ENCODE peak calls at places on chromosomes 4 and X, in six cellular contexts. P is NCI-H1092 treated with DMSO at 0.1 percent for 48 hours; L is CD4-positive, CD25-positive, alpha-beta regulatory T cell; Q is NCI-H69; A is NCI-H2081; Z is H9. H is an unnamed sample.

GRCh38 chr4:8308144-8308543 is 38.6 kb downstream of the HTRA3 start:
- DNase-seq in P (no peak), L (no peak), Q (no peak), A (no peak), Z (no peak), H (no peak)

GRCh38 chr4:118683513-118683912 is 1.7 kb upstream of the METTL14 start:
- DNase-seq in P (peak), L (no peak), Q (peak), A (no peak), Z (peak), H (no peak)

GRCh38 chrX:20224814-20225487 is 41.8 kb downstream of the RPS6KA3 start:
- DNase-seq in P (no peak), L (no peak), Q (no peak), A (no peak), Z (no peak), H (no peak)

GRCh38 chr4:98745372-98745771 is 87.0 kb upstream of the TSPAN5 start:
- DNase-seq in P (no peak), L (no peak), Q (peak), A (no peak), Z (no peak), H (no peak)

GRCh38 chr4:94451669-94452475 is at the start of gene PDLIM5:
- DNase-seq in P (peak), L (peak), Q (peak), A (peak), Z (peak), H (peak)

GRCh38 chr4:74671074-74671698 is 123.1 kb downstream of the BTC start:
- DNase-seq in P (peak), L (no peak), Q (peak), A (peak), Z (peak), H (peak)

GRCh38 chr4:71026086-71026485 is 32.6 kb downstream of the DCK start:
- DNase-seq in P (no peak), L (no peak), Q (no peak), A (no peak), Z (no peak), H (peak)

GRCh38 chr4:98648602-98649001 is 9.8 kb downstream of the TSPAN5 start:
- DNase-seq in P (no peak), L (no peak), Q (no peak), A (no peak), Z (no peak), H (no peak)

GRCh38 chr4:57442834-57443291 is 332.7 kb upstream of the IGFBP7 start:
- DNase-seq in P (peak), L (no peak), Q (peak), A (peak), Z (peak), H (no peak)

GRCh38 chrX:144040793-144041192 is 156.9 kb downstream of the UBE2NL start:
- DNase-seq in P (no peak), L (no peak), Q (no peak), A (no peak), Z (no peak), H (no peak)

GRCh38 chr4:16024009-16024408 is 59.8 kb downstream of the PROM1 start:
- DNase-seq in P (no peak), L (no peak), Q (no peak), A (no peak), Z (no peak), H (no peak)

GRCh38 chr4:5004496-5004895 is 14.8 kb downstream of the CYTL1 start:
- DNase-seq in P (no peak), L (no peak), Q (no peak), A (no peak), Z (peak), H (no peak)

GRCh38 chrX:30643313-30643821 is 9.9 kb upstream of the GK start:
- DNase-seq in P (no peak), L (no peak), Q (no peak), A (no peak), Z (no peak), H (no peak)

GRCh38 chr4:105551968-105552746 is at the start of gene ARHGEF38:
- DNase-seq in P (peak), L (no peak), Q (peak), A (peak), Z (peak), H (peak)

GRCh38 chr4:38050560-38051350 is 90.6 kb downstream of the PTTG2 start:
- DNase-seq in P (no peak), L (no peak), Q (no peak), A (no peak), Z (no peak), H (no peak)

GRCh38 chr4:55071951-55072350 is 53.4 kb downstream of the KDR start:
- DNase-seq in P (no peak), L (no peak), Q (no peak), A (no peak), Z (no peak), H (no peak)

GRCh38 chr4:140239311-140239710 is 85.3 kb upstream of the MAML3 start:
- DNase-seq in P (peak), L (no peak), Q (peak), A (peak), Z (no peak), H (no peak)

GRCh38 chr4:87274327-87274726 is 48.4 kb downstream of the HSD17B13 start:
- DNase-seq in P (no peak), L (no peak), Q (no peak), A (no peak), Z (no peak), H (no peak)

GRCh38 chr4:148951346-148951745 is 509.1 kb upstream of the NR3C2 start:
- DNase-seq in P (no peak), L (no peak), Q (no peak), A (no peak), Z (no peak), H (no peak)